ENCODE peak calls at places on chromosomes 2 and 18, in nine cellular contexts. G is fibroblast of lung, T is stomach, B is body of pancreas, H is OCI-LY7, C is HepG2, F is osteoblast, K is heart right ventricle, Y is DND-41. M is an unnamed sample. For H3K36me3, the result is how much of the 10 kb centered on the place peaks cover.

GRCh38 chr18:30527226-30527625 is 515.3 kb downstream of the DSC3 start:
- DNase-seq in G (no peak), T (no peak), B (no peak), H (no peak), C (no peak), F (no peak), K (no peak), Y (no peak), M (no peak)

GRCh38 chr18:23580677-23581367 is 5.5 kb downstream of the NPC1 start:
- DNase-seq in G (peak), T (peak), B (no peak), H (no peak), C (no peak), F (peak), K (no peak), Y (no peak), M (no peak)

GRCh38 chr2:159677654-159678053 is 34.7 kb upstream of the MARCHF7 start:
- DNase-seq in G (peak), T (no peak), B (no peak), H (no peak), C (peak), F (peak), K (no peak), Y (no peak), M (no peak)

GRCh38 chr2:45964945-45965344 is 313.5 kb downstream of the PRKCE start:
- DNase-seq in G (no peak), T (no peak), B (no peak), H (no peak), C (no peak), F (no peak), K (no peak), Y (no peak), M (no peak)

GRCh38 chr18:62334110-62334509 is 9.0 kb downstream of the TNFRSF11A start:
- DNase-seq in G (peak), T (peak), B (no peak), H (no peak), C (no peak), F (peak), K (no peak), Y (no peak), M (no peak)

GRCh38 chr2:165837122-165837521 is 43.1 kb upstream of the GALNT3 start:
- DNase-seq in G (peak), T (no peak), B (no peak), H (no peak), C (no peak), F (peak), K (no peak), Y (no peak), M (no peak)

GRCh38 chr2:28403388-28403956 is 10.8 kb downstream of the FOSL2 start:
- DNase-seq in G (no peak), T (no peak), B (no peak), H (no peak), C (no peak), F (peak), K (no peak), Y (peak), M (no peak)

GRCh38 chr18:51266736-51267135 is 69.3 kb upstream of the MEX3C start:
- DNase-seq in G (no peak), T (no peak), B (no peak), H (no peak), C (no peak), F (no peak), K (no peak), Y (no peak), M (no peak)

GRCh38 chr2:39902103-39902502 is 123.0 kb upstream of the THUMPD2 start:
- DNase-seq in G (peak), T (no peak), B (no peak), H (no peak), C (no peak), F (no peak), K (no peak), Y (no peak), M (no peak)

GRCh38 chr2:217974389-217975005 is 28.3 kb downstream of the TNS1 start:
- DNase-seq in G (no peak), T (peak), B (peak), H (no peak), C (no peak), F (no peak), K (no peak), Y (no peak), M (no peak)

GRCh38 chr2:29528891-29529520 is 392.4 kb downstream of the ALK start:
- DNase-seq in G (peak), T (peak), B (no peak), H (no peak), C (no peak), F (peak), K (peak), Y (no peak), M (no peak)

GRCh38 chr2:26653207-26654060 is 12.3 kb upstream of the CIB4 start:
- DNase-seq in G (no peak), T (peak), B (no peak), H (no peak), C (no peak), F (peak), K (no peak), Y (no peak), M (no peak)

GRCh38 chr2:187689372-187689771 is 135.1 kb upstream of the TFPI start:
- DNase-seq in G (peak), T (no peak), B (no peak), H (no peak), C (no peak), F (peak), K (no peak), Y (no peak), M (no peak)

GRCh38 chr2:67451086-67451832 is 54.1 kb downstream of the ETAA1 start:
- DNase-seq in G (peak), T (peak), B (no peak), H (no peak), C (peak), F (peak), K (no peak), Y (no peak), M (no peak)

GRCh38 chr18:74337155-74337911 is 21.7 kb downstream of the C18orf63 start:
- DNase-seq in G (no peak), T (no peak), B (no peak), H (no peak), C (no peak), F (no peak), K (no peak), Y (no peak), M (no peak)

GRCh38 chr2:40430741-40431599 is 20.9 kb downstream of the SLC8A1 start:
- DNase-seq in G (no peak), T (no peak), B (no peak), H (no peak), C (no peak), F (no peak), K (no peak), Y (no peak), M (no peak)

GRCh38 chr2:100921685-100922161 is 80.4 kb upstream of the RPL31 start:
- DNase-seq in G (peak), T (no peak), B (no peak), H (no peak), C (no peak), F (no peak), K (no peak), Y (no peak), M (no peak)

DNA sequence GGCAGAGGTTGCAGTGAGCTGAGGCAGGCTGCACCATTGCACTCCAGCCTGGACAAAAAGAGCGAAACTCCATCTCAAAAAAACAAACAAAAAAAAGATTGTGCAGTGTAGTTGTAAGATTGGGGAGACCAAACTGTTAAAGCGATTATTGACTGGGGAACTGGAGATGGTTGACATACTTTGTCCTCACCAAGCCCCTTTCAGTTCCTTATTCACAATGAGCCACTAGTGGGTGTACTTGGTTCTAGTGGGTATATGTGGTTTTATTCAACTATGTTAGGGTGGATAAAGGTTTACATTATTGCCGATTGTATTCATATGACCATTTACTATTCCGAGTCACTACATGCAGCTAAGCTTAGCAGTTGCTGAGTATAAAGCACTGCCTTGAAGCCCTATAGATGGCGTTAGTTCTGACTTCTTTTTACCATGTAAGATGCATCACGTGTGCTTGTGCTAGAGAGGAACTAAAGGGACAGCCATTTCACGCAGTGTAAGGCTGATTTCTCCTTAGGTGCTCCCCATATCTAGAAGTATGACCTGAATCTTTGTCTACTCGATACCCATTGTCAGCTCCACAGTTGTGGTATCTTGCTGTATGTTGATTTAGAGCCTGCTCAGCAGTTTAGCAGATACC is 12.1 kb downstream of the EIF4E2 start:
- DNase-seq in G (no peak), T (no peak), B (no peak), H (no peak), C (no peak), F (no peak), K (no peak), Y (no peak), M (no peak)
- H3K36me3 ChIP-seq in G (under half), T (half or more), B (under half), H (half or more), C (under half), F (half or more), K (under half), Y (half or more), M (under half)

DNA sequence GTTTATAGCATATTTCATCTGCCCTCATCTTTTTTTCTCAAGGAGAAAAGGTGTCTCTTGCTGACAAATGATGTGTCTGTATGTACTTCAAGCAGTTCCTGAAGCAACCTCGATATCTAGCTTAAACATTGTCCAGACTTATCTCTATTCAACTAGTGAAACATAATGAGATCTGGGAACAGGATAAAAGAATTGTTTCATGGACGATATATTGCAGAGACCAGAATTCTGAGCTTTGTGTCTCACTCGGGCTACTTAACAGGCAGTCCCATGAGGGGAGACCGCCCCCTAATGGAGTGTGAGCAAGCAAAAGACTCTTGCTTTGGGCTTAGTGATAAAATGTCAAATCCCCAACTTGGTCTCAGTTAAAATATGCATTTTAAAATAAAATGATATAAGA is 929.2 kb upstream of the SOX11 start:
- DNase-seq in G (no peak), T (no peak), B (peak), H (peak), C (no peak), F (no peak), K (no peak), Y (peak), M (no peak)
- TF ChIP-seq CTCF in G (no peak), T (no peak), B (peak), H (peak), C (peak), F (no peak), K (peak), Y (peak), M (no peak)

GRCh38 chr18:40878371-40878770 is 1076.7 kb upstream of the PIK3C3 start:
- DNase-seq in G (no peak), T (no peak), B (no peak), H (no peak), C (no peak), F (no peak), K (no peak), Y (no peak), M (no peak)
- H3K36me3 ChIP-seq in G (under half), T (under half), B (under half), H (under half), C (under half), F (under half), K (under half), Y (under half), M (under half)

GRCh38 chr2:132668189-132668833 is 1.7 kb downstream of the LYPD1 start:
- DNase-seq in G (peak), T (no peak), B (no peak), H (no peak), C (no peak), F (no peak), K (no peak), Y (no peak), M (no peak)
- TF ChIP-seq CTCF in G (no peak), T (no peak), B (peak), H (no peak), C (no peak), F (no peak), K (no peak), Y (no peak), M (no peak)

GRCh38 chr18:58354791-58355190 is 274.1 kb downstream of the ALPK2 start:
- DNase-seq in G (no peak), T (no peak), B (no peak), H (no peak), C (no peak), F (no peak), K (no peak), Y (no peak), M (no peak)

GRCh38 chr18:58354051-58354450 is 274.8 kb downstream of the ALPK2 start:
- DNase-seq in G (peak), T (no peak), B (no peak), H (no peak), C (no peak), F (no peak), K (no peak), Y (no peak), M (no peak)

GRCh38 chr18:58351776-58352175 is 277.1 kb downstream of the ALPK2 start:
- DNase-seq in G (no peak), T (no peak), B (no peak), H (no peak), C (no peak), F (no peak), K (no peak), Y (no peak), M (no peak)

GRCh38 chr18:58353581-58353980 is 275.3 kb downstream of the ALPK2 start:
- DNase-seq in G (no peak), T (no peak), B (no peak), H (no peak), C (no peak), F (no peak), K (no peak), Y (no peak), M (no peak)

GRCh38 chr18:58355243-58355642 is 273.6 kb downstream of the ALPK2 start:
- DNase-seq in G (peak), T (no peak), B (no peak), H (no peak), C (no peak), F (no peak), K (no peak), Y (no peak), M (no peak)
- H3K36me3 ChIP-seq in G (under half), T (under half), B (under half), H (under half), C (under half), F (under half), K (under half), Y (under half), M (under half)

GRCh38 chr2:239002960-239003932 is 155.4 kb downstream of the TWIST2 start:
- DNase-seq in G (peak), T (no peak), B (no peak), H (no peak), C (no peak), F (peak), K (no peak), Y (no peak), M (no peak)
- TF ChIP-seq CTCF in G (peak), T (no peak), B (no peak), H (no peak), C (no peak), F (peak), K (no peak), Y (no peak), M (no peak)

GRCh38 chr2:229784791-229785190 is 70.4 kb upstream of the DNER start:
- DNase-seq in G (peak), T (no peak), B (no peak), H (no peak), C (no peak), F (no peak), K (no peak), Y (no peak), M (no peak)

GRCh38 chr2:229780856-229781773 is 66.8 kb upstream of the DNER start:
- DNase-seq in G (peak), T (no peak), B (no peak), H (peak), C (peak), F (no peak), K (no peak), Y (no peak), M (no peak)

GRCh38 chr2:229777716-229778115 is 63.4 kb upstream of the DNER start:
- DNase-seq in G (no peak), T (no peak), B (no peak), H (no peak), C (no peak), F (no peak), K (no peak), Y (no peak), M (no peak)

GRCh38 chr2:229779650-229780049 is 65.3 kb upstream of the DNER start:
- DNase-seq in G (peak), T (no peak), B (no peak), H (no peak), C (no peak), F (no peak), K (no peak), Y (no peak), M (no peak)

DNA sequence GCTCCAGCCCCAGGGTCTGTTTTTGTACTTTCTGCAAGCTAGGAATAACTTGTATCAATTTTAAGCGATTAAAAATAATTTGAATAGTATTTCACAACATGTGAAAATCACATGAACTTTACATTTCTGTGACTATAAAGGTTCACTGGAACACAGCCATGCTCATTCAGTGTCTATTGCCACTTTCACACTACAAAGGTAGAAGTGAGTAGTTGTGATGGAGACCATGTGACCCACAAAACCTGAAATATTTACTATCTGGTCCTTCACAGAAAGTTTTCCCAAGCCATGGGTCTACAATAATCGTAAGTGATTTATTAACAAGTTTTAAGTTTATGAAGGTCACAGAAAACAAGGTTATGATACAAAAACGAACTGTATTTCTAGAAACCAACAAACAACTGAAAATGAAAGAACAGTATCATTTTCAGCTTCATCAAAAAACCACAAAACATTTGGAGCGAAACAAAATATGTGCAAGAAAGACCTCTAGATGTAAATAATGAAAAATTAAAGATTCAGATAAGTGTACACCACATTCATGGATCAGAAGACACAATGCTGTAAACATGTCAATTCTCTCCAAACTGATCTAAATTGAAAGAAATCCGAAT is 68.9 kb upstream of the DNER start:
- DNase-seq in G (no peak), T (no peak), B (no peak), H (no peak), C (no peak), F (no peak), K (no peak), Y (no peak), M (no peak)
- H3K36me3 ChIP-seq in G (under half), T (under half), B (under half), H (half or more), C (under half), F (under half), K (under half), Y (half or more), M (under half)

M was measured in CD8-positive, alpha-beta T cell.